ENCODE peak calls at places on chromosomes 6 and 20, in nine cellular contexts. T is endothelial cell; B is CD8-positive, alpha-beta T cell; H is osteocyte; S is nephron progenitor cell; N is activated B cell treated with CpG ODN at 0.5 μM for 24 hours; F is CD4-positive, alpha-beta T cell; D is ovary; Q is AG10803. X is an unnamed sample.
A peak's percentile ranks its signal among the peaks of the same experiment; 100 is the strongest.

GRCh38 chr20:33909331-33909921 is 84.3 kb upstream of the RALY start:
- DNase-seq in D (no peak), T (no peak), B (no peak), N (no peak), F (no peak), H (no peak), Q (peak; percentile 96), S (no peak), X (no peak)

GRCh38 chr6:3017304-3017703 is 17.6 kb downstream of the NQO2 start:
- DNase-seq in Q (no peak), D (no peak), S (no peak), F (no peak), N (no peak), H (no peak), B (no peak), T (no peak), X (no peak)

GRCh38 chr6:61711849-61712248 is 574.2 kb downstream of the KHDRBS2 start:
- DNase-seq in F (no peak), N (no peak), S (peak; percentile 1), H (no peak), D (no peak), B (no peak), T (peak; percentile 5), Q (no peak), X (no peak)

GRCh38 chr6:105805581-105806023 is 280.5 kb upstream of the PRDM1 start:
- DNase-seq in H (no peak), N (no peak), T (no peak), D (no peak), F (no peak), S (no peak), B (no peak), Q (no peak), X (no peak)

GRCh38 chr6:145086197-145086596 is 649.1 kb downstream of the EPM2A start:
- DNase-seq in F (no peak), N (no peak), B (no peak), T (no peak), D (no peak), Q (peak; percentile 53), H (no peak), S (no peak), X (no peak)

GRCh38 chr20:54491443-54491842 is 16.1 kb downstream of the DOK5 start:
- DNase-seq in F (no peak), H (no peak), T (no peak), B (no peak), Q (no peak), N (no peak), S (no peak), D (no peak), X (no peak)

GRCh38 chr20:51972031-51972430 is 169.7 kb upstream of the SALL4 start:
- DNase-seq in H (no peak), F (no peak), D (no peak), N (no peak), B (no peak), T (no peak), Q (no peak), S (no peak), X (no peak)

GRCh38 chr6:158849899-158850806 is 31.0 kb upstream of the EZR start:
- DNase-seq in S (no peak), D (no peak), T (no peak), Q (peak; percentile 94), N (no peak), H (no peak), B (peak; percentile 62), F (peak; percentile 38), X (no peak)

GRCh38 chr6:52562915-52563314 is 13.9 kb downstream of the TRAM2 start:
- DNase-seq in H (no peak), N (no peak), B (no peak), S (no peak), T (no peak), D (no peak), Q (no peak), F (no peak), X (no peak)

GRCh38 chr6:147506704-147507114 is 1.8 kb upstream of the SAMD5 start:
- DNase-seq in Q (peak; percentile 29), H (peak; percentile 94), F (no peak), D (peak; percentile 83), S (peak; percentile 86), B (no peak), T (peak; percentile 85), N (no peak), X (peak; percentile 75)

DNA sequence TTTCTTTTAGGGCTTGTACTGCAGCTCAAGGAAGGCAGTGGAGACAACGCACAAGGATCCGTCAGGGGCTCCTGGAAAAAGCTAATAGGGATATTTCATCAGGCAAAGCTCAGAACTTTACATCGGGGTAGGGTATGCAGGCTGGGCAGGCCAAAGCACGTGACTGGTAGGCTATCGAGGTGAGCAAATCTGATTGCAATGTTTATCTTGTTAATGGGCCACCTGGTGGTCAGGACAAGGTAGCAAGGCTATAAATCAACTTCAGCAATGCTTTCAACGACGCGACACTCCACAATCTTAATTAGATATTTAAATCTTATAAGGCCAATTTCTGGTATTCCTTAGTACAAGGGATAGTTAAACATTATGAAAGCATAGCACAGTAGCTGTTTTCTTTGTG is 1302.8 kb upstream of the EYS start:
- DNase-seq in S (no peak), T (no peak), H (peak; percentile 23), F (no peak), B (no peak), N (no peak), Q (no peak), D (no peak), X (no peak)
- TF ChIP-seq CTCF in S (no peak), T (peak; percentile 50), H (no peak), F (no peak), B (no peak), N (no peak), Q (no peak), D (no peak), X (peak; percentile 36)

GRCh38 chr6:43013020-43013842 is 515 bp downstream of the MEA1 start:
- DNase-seq in T (no peak), F (no peak), B (no peak), D (no peak), Q (peak; percentile 36), H (no peak), S (no peak), N (no peak), X (no peak)
- TF ChIP-seq CTCF in T (no peak), F (no peak), B (no peak), D (no peak), Q (no peak), H (no peak), S (no peak), N (no peak), X (no peak)

GRCh38 chr6:35583893-35584688 is 71.4 kb upstream of the TULP1 start:
- DNase-seq in H (no peak), S (peak; percentile 71), B (peak; percentile 78), Q (peak; percentile 72), F (peak; percentile 71), D (peak; percentile 67), N (peak; percentile 31), T (peak; percentile 70), X (peak; percentile 55)
- TF ChIP-seq CTCF in H (peak; percentile 91), S (peak; percentile 77), B (peak; percentile 88), Q (peak; percentile 95), F (peak; percentile 94), D (peak; percentile 77), N (peak; percentile 70), T (peak; percentile 79), X (peak; percentile 86)

DNA sequence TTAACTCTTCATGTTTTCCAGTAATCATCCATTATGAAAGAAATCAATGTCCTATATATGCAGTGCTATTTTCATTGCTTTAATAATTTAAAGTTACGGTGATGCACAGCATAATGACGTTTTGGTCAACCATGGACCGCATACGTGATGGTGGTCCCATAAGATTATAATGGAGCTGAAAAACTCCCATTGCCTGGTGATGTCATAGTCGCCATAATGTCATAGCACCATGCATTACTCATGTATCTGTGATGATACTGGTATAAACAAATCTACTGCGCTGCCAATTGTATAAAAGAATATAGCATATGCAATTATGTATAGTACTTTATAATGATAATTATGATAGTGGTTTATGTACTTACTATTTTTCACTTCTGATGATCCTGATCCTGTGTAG is 42.3 kb upstream of the ALDH8A1 start:
- DNase-seq in D (no peak), Q (no peak), B (no peak), N (no peak), H (no peak), F (no peak), S (no peak), T (no peak), X (no peak)
- TF ChIP-seq CTCF in D (no peak), Q (no peak), B (no peak), N (no peak), H (no peak), F (no peak), S (no peak), T (no peak), X (no peak)

GRCh38 chr6:18207949-18208348 is 52.7 kb downstream of the KDM1B start:
- DNase-seq in N (no peak), T (no peak), Q (no peak), F (no peak), S (no peak), H (no peak), D (no peak), B (no peak), X (no peak)
- TF ChIP-seq CTCF in N (no peak), T (no peak), Q (no peak), F (no peak), S (no peak), H (no peak), D (no peak), B (no peak), X (no peak)

GRCh38 chr20:50716518-50716917 is 14.9 kb upstream of the PARD6B start:
- DNase-seq in S (no peak), D (no peak), B (no peak), F (no peak), T (no peak), Q (no peak), H (no peak), N (no peak), X (no peak)

GRCh38 chr20:50715694-50716093 is 15.7 kb upstream of the PARD6B start:
- DNase-seq in T (no peak), N (no peak), D (no peak), S (no peak), Q (no peak), F (no peak), H (no peak), B (no peak), X (no peak)

GRCh38 chr20:50711113-50711825 is 19.9 kb upstream of the RIPOR3 start:
- DNase-seq in D (no peak), F (no peak), N (no peak), S (no peak), B (no peak), Q (no peak), T (no peak), H (no peak), X (no peak)

GRCh38 chr20:50712771-50713676 is 18.4 kb upstream of the PARD6B start:
- DNase-seq in D (no peak), Q (no peak), N (no peak), S (no peak), T (no peak), H (no peak), B (no peak), F (no peak), X (no peak)

GRCh38 chr20:50713677-50714101 is 17.7 kb upstream of the PARD6B start:
- DNase-seq in Q (peak; percentile 65), N (no peak), T (peak; percentile 22), F (no peak), S (no peak), H (no peak), D (no peak), B (no peak), X (no peak)
- TF ChIP-seq CTCF in Q (peak; percentile 73), N (no peak), T (no peak), F (no peak), S (no peak), H (peak; percentile 56), D (no peak), B (no peak), X (peak; percentile 35)

X was measured in progenitor cell of endocrine pancreas.